ENCODE peak calls at places on chromosomes 1 and 21, in nine cellular contexts. One of them, this sample, is unnamed.

GRCh38 chr1:190809312-190809711 is 331.6 kb upstream of the BRINP3 start:
- DNase-seq in endothelial cell: no peak
- DNase-seq in lower lobe of right lung: no peak
- DNase-seq in kidney: no peak
- DNase-seq in GM13976: no peak
- DNase-seq in AG09309: no peak
- DNase-seq in epithelial cell of esophagus: no peak
- DNase-seq in GM20000: no peak
- DNase-seq in fibroblast of the aortic adventitia: no peak
- DNase-seq in this sample: no peak

GRCh38 chr1:15739745-15740144 is 2.6 kb upstream of the TMEM82 start:
- DNase-seq in endothelial cell: no peak
- DNase-seq in lower lobe of right lung: no peak
- DNase-seq in kidney: no peak
- DNase-seq in GM13976: no peak
- DNase-seq in AG09309: no peak
- DNase-seq in epithelial cell of esophagus: no peak
- DNase-seq in GM20000: no peak
- DNase-seq in fibroblast of the aortic adventitia: no peak
- DNase-seq in this sample: peak; percentile 9

GRCh38 chr1:51627672-51628071 is 10.8 kb downstream of the OSBPL9 start:
- DNase-seq in endothelial cell: no peak
- DNase-seq in lower lobe of right lung: no peak
- DNase-seq in kidney: no peak
- DNase-seq in GM13976: peak; percentile 40
- DNase-seq in AG09309: no peak
- DNase-seq in epithelial cell of esophagus: peak; percentile 66
- DNase-seq in GM20000: peak; percentile 45
- DNase-seq in fibroblast of the aortic adventitia: peak; percentile 80
- DNase-seq in this sample: no peak

GRCh38 chr1:247286134-247286670 is 30.3 kb downstream of the VN1R5 start:
- DNase-seq in endothelial cell: no peak
- DNase-seq in lower lobe of right lung: no peak
- DNase-seq in kidney: no peak
- DNase-seq in GM13976: no peak
- DNase-seq in AG09309: no peak
- DNase-seq in epithelial cell of esophagus: no peak
- DNase-seq in GM20000: no peak
- DNase-seq in fibroblast of the aortic adventitia: no peak
- DNase-seq in this sample: no peak

GRCh38 chr1:58764294-58764978 is 19.4 kb downstream of the JUN start:
- DNase-seq in endothelial cell: no peak
- DNase-seq in lower lobe of right lung: no peak
- DNase-seq in kidney: no peak
- DNase-seq in GM13976: no peak
- DNase-seq in AG09309: peak; percentile 88
- DNase-seq in epithelial cell of esophagus: peak; percentile 65
- DNase-seq in GM20000: no peak
- DNase-seq in fibroblast of the aortic adventitia: peak; percentile 90
- DNase-seq in this sample: no peak

GRCh38 chr1:21182181-21182711 is 5.5 kb upstream of the EIF4G3 start:
- DNase-seq in endothelial cell: no peak
- DNase-seq in lower lobe of right lung: no peak
- DNase-seq in kidney: no peak
- DNase-seq in GM13976: no peak
- DNase-seq in AG09309: no peak
- DNase-seq in epithelial cell of esophagus: peak; percentile 38
- DNase-seq in GM20000: no peak
- DNase-seq in fibroblast of the aortic adventitia: no peak
- DNase-seq in this sample: no peak

GRCh38 chr21:35239811-35240219 is 190.7 kb upstream of the RUNX1 start:
- DNase-seq in endothelial cell: no peak
- DNase-seq in lower lobe of right lung: no peak
- DNase-seq in kidney: no peak
- DNase-seq in GM13976: no peak
- DNase-seq in AG09309: no peak
- DNase-seq in epithelial cell of esophagus: no peak
- DNase-seq in GM20000: no peak
- DNase-seq in fibroblast of the aortic adventitia: no peak
- DNase-seq in this sample: no peak

GRCh38 chr1:14294006-14294405 is 304.5 kb upstream of the KAZN start:
- DNase-seq in endothelial cell: no peak
- DNase-seq in lower lobe of right lung: no peak
- DNase-seq in kidney: no peak
- DNase-seq in GM13976: no peak
- DNase-seq in AG09309: no peak
- DNase-seq in epithelial cell of esophagus: no peak
- DNase-seq in GM20000: no peak
- DNase-seq in fibroblast of the aortic adventitia: no peak
- DNase-seq in this sample: no peak

GRCh38 chr1:70863256-70863655 is 184.4 kb downstream of the PTGER3 start:
- DNase-seq in endothelial cell: no peak
- DNase-seq in lower lobe of right lung: no peak
- DNase-seq in kidney: no peak
- DNase-seq in GM13976: no peak
- DNase-seq in AG09309: no peak
- DNase-seq in epithelial cell of esophagus: no peak
- DNase-seq in GM20000: no peak
- DNase-seq in fibroblast of the aortic adventitia: peak; percentile 33
- DNase-seq in this sample: no peak

GRCh38 chr1:64936958-64937357 is 29.4 kb downstream of the JAK1 start:
- DNase-seq in endothelial cell: no peak
- DNase-seq in lower lobe of right lung: no peak
- DNase-seq in kidney: no peak
- DNase-seq in GM13976: no peak
- DNase-seq in AG09309: no peak
- DNase-seq in epithelial cell of esophagus: no peak
- DNase-seq in GM20000: no peak
- DNase-seq in fibroblast of the aortic adventitia: peak; percentile 64
- DNase-seq in this sample: no peak

GRCh38 chr1:25716320-25716719 is 83.7 kb upstream of the SELENON start:
- DNase-seq in endothelial cell: no peak
- DNase-seq in lower lobe of right lung: no peak
- DNase-seq in kidney: no peak
- DNase-seq in GM13976: no peak
- DNase-seq in AG09309: no peak
- DNase-seq in epithelial cell of esophagus: no peak
- DNase-seq in GM20000: no peak
- DNase-seq in fibroblast of the aortic adventitia: no peak
- DNase-seq in this sample: no peak

GRCh38 chr1:47923513-47923912 is 73.7 kb downstream of the TRABD2B start:
- DNase-seq in endothelial cell: no peak
- DNase-seq in lower lobe of right lung: no peak
- DNase-seq in kidney: no peak
- DNase-seq in GM13976: no peak
- DNase-seq in AG09309: no peak
- DNase-seq in epithelial cell of esophagus: no peak
- DNase-seq in GM20000: no peak
- DNase-seq in fibroblast of the aortic adventitia: no peak
- DNase-seq in this sample: no peak

GRCh38 chr1:235779770-235780169 is 86.9 kb downstream of the LYST start:
- DNase-seq in endothelial cell: no peak
- DNase-seq in lower lobe of right lung: no peak
- DNase-seq in kidney: no peak
- DNase-seq in GM13976: no peak
- DNase-seq in AG09309: no peak
- DNase-seq in epithelial cell of esophagus: no peak
- DNase-seq in GM20000: no peak
- DNase-seq in fibroblast of the aortic adventitia: no peak
- DNase-seq in this sample: no peak

GRCh38 chr1:92619466-92620189 is 132.9 kb upstream of the GFI1 start:
- DNase-seq in endothelial cell: no peak
- DNase-seq in lower lobe of right lung: no peak
- DNase-seq in kidney: no peak
- DNase-seq in GM13976: no peak
- DNase-seq in AG09309: no peak
- DNase-seq in epithelial cell of esophagus: no peak
- DNase-seq in GM20000: no peak
- DNase-seq in fibroblast of the aortic adventitia: no peak
- DNase-seq in this sample: no peak

DNA sequence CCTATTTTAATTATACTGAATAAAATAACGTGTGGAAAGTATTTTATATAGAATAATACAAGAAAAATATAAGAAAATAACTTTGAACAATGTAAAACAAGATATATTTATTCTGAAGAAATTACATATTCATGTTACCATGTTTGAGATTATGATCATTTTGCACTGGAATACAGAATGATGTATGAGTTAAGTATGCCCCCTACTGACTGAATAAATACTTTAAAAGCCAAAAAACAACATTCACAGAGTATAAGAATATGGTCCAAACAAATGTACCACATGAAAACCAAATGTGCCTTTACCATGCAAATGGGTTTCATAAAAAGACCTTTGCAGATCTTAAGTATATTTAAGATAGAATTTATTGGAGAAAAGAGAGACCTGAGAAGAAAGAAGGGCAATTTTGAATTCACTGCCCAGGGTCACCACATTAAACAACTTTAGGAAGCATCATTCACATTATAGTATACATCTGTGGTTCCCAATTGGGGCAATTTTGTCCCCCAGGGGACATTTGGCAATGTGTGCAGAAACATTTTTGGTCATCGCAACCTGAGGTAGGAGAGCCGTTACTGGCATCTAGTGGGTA is 136.6 kb upstream of the GFI1 start:
- DNase-seq in endothelial cell: no peak
- DNase-seq in lower lobe of right lung: no peak
- DNase-seq in kidney: no peak
- DNase-seq in GM13976: no peak
- DNase-seq in AG09309: no peak
- DNase-seq in epithelial cell of esophagus: no peak
- DNase-seq in GM20000: peak; percentile 13
- DNase-seq in fibroblast of the aortic adventitia: peak; percentile 30
- DNase-seq in this sample: no peak
- TF ChIP-seq CTCF in endothelial cell: peak; percentile 36
- TF ChIP-seq CTCF in lower lobe of right lung: peak; percentile 25
- TF ChIP-seq CTCF in kidney: peak; percentile 22
- TF ChIP-seq CTCF in GM13976: no peak
- TF ChIP-seq CTCF in AG09309: peak; percentile 36
- TF ChIP-seq CTCF in epithelial cell of esophagus: peak; percentile 5
- TF ChIP-seq CTCF in GM20000: no peak
- TF ChIP-seq CTCF in fibroblast of the aortic adventitia: peak; percentile 41
- TF ChIP-seq CTCF in this sample: peak; percentile 74

DNA sequence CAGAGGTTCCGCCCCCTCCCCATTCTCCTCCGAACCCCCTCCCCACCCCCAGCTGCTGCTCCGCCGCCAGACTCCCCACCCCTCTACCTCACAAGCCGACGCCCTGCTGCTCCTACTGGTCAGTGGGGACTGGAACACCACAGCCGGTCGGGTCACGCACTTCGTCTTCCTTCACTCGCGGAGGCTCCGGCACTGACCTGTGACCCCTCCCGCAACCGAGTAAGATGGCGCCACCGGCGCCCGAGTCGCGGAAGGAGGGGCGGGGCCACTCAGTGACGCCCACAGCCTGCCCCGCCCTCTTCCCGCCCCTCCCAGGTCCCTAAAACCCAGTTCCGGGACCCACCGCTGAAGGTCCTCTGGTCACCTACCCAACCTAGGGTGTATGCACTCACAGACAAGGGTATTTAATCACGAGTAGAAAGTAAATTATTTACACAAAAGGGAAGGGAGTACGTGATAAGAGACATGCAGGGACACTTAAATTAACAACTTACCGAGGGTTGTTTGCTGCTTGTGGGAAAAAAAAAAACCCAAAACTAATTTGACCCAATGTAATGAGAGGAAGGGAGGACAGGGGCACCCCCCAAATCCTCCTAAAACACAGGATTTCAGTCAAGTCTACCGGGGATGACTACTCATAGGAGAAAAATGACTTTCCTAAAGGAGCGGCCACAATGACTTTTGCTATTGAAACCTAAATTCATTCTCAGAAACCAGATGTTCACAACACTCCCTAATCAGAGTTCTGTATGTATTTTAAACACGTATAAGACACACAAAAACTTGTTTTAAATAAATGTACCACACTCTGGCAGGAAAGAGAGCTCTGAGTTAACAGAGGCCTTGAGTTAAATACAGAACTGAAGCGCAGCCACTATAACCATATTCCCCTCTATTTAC is at the start of gene RIT1:
- DNase-seq in endothelial cell: peak; percentile 84
- DNase-seq in lower lobe of right lung: peak; percentile 93
- DNase-seq in kidney: peak; percentile 96
- DNase-seq in GM13976: peak; percentile 93
- DNase-seq in AG09309: peak; percentile 14
- DNase-seq in epithelial cell of esophagus: peak; percentile 79
- DNase-seq in GM20000: peak; percentile 88
- DNase-seq in fibroblast of the aortic adventitia: peak; percentile 74
- DNase-seq in this sample: peak; percentile 92
- TF ChIP-seq CTCF in endothelial cell: no peak
- TF ChIP-seq CTCF in lower lobe of right lung: no peak
- TF ChIP-seq CTCF in kidney: no peak
- TF ChIP-seq CTCF in GM13976: no peak
- TF ChIP-seq CTCF in AG09309: no peak
- TF ChIP-seq CTCF in epithelial cell of esophagus: no peak
- TF ChIP-seq CTCF in GM20000: no peak
- TF ChIP-seq CTCF in fibroblast of the aortic adventitia: peak; percentile 16
- TF ChIP-seq CTCF in this sample: peak; percentile 9

DNA sequence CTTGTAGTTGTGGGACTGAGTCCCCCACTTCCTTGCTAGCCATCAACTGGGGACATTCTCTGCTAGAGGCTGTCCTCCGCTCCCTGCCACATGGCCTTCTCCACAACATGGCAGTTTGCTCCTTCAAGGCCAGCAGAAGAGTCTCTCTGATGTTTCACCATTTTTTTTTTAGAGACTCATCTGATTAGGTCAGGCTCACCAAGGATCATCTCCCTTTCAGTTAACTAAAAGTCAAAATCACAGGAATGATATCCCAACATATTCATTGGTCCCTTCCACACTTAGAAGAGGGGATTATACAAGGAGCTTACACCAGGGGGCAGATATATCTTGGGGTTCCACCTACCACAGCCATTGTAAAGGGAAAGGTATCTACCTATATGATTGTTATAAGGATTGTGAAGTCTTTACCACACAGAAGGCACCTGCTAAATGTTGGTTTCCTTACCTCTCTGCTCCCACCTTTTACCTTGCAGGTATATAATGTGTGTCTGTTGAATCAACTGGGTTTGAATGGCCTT is 23.3 kb downstream of the RIMKLA start:
- DNase-seq in endothelial cell: no peak
- DNase-seq in lower lobe of right lung: no peak
- DNase-seq in kidney: no peak
- DNase-seq in GM13976: no peak
- DNase-seq in AG09309: no peak
- DNase-seq in epithelial cell of esophagus: no peak
- DNase-seq in GM20000: no peak
- DNase-seq in fibroblast of the aortic adventitia: no peak
- DNase-seq in this sample: no peak
- TF ChIP-seq CTCF in endothelial cell: no peak
- TF ChIP-seq CTCF in lower lobe of right lung: peak; percentile 9
- TF ChIP-seq CTCF in kidney: no peak
- TF ChIP-seq CTCF in GM13976: no peak
- TF ChIP-seq CTCF in AG09309: no peak
- TF ChIP-seq CTCF in epithelial cell of esophagus: no peak
- TF ChIP-seq CTCF in GM20000: no peak
- TF ChIP-seq CTCF in fibroblast of the aortic adventitia: no peak
- TF ChIP-seq CTCF in this sample: no peak

DNA sequence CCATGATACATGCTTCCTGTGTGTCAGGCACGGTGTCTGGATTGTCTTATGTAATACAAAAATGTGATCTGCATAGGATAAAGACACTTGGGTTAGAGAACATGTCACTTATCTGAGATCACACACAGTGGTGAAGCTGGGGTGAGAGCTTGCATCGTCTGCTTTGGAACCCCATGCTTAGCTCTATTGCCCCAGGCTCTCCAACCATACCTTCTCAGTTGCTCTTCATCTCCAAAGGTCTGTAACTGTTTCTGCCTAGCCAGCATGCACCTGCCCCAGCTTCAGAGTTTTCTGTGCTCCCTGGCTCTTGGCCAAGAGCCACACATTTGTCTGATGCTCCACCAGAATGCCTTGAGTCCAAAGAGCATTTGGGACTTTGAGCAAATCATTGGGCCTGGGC is 93.9 kb upstream of the COG2 start:
- DNase-seq in endothelial cell: no peak
- DNase-seq in lower lobe of right lung: no peak
- DNase-seq in kidney: no peak
- DNase-seq in GM13976: no peak
- DNase-seq in AG09309: no peak
- DNase-seq in epithelial cell of esophagus: peak; percentile 29
- DNase-seq in GM20000: no peak
- DNase-seq in fibroblast of the aortic adventitia: no peak
- DNase-seq in this sample: no peak
- TF ChIP-seq CTCF in endothelial cell: no peak
- TF ChIP-seq CTCF in lower lobe of right lung: no peak
- TF ChIP-seq CTCF in kidney: no peak
- TF ChIP-seq CTCF in GM13976: no peak
- TF ChIP-seq CTCF in AG09309: no peak
- TF ChIP-seq CTCF in epithelial cell of esophagus: no peak
- TF ChIP-seq CTCF in GM20000: no peak
- TF ChIP-seq CTCF in fibroblast of the aortic adventitia: no peak
- TF ChIP-seq CTCF in this sample: no peak

This sample was measured in activated CD8-positive, alpha-beta T cell treated with anti-CD3 and anti-CD28 coated beads for 36 hours.